ENCODE peak calls at places on chromosomes 16 and 17, in nine cellular contexts. Q is HCT116; I is RCC 7860; N is stimulated activated CD4-positive, alpha-beta T cell treated with anti-CD3 and anti-CD28 coated beads, Interleukin-1b, Interleukin-23, amount 100 ng/mL, for 1 hour; Y is lower leg skin; T is activated T-cell treated with anti-CD3 and anti-CD28 coated beads, Interleukin-2, amount 50 U/mL, for 4 hours; H is GM10248; F is body of pancreas; G is NCI-H69. W is an unnamed sample.

GRCh38 chr16:85398050-85398451 is 215.1 kb upstream of the GSE1 start:
- DNase-seq in Q (no peak), G (no peak), F (no peak), I (no peak), N (no peak), Y (peak), T (no peak), H (no peak), W (no peak)

GRCh38 chr17:81097943-81098308 is 63.0 kb downstream of the BAIAP2 start:
- DNase-seq in F (no peak), Q (peak), I (peak), G (no peak), T (no peak), H (no peak), Y (no peak), N (no peak), W (no peak)

GRCh38 chr17:74465378-74466110 is 890 bp upstream of the CD300A start:
- DNase-seq in G (no peak), Q (no peak), I (no peak), T (no peak), N (no peak), F (no peak), H (no peak), Y (no peak), W (no peak)

GRCh38 chr17:81869221-81870154 is 1.6 kb downstream of the ARHGDIA start:
- DNase-seq in Q (no peak), N (no peak), H (peak), T (no peak), Y (no peak), F (peak), I (no peak), G (no peak), W (no peak)

GRCh38 chr16:5377280-5377898 is 279.8 kb upstream of the EEF2KMT start:
- DNase-seq in T (no peak), G (no peak), F (no peak), N (no peak), I (no peak), Y (no peak), Q (no peak), H (no peak), W (no peak)

GRCh38 chr17:64147110-64148016 is 17.4 kb upstream of the ERN1 start:
- DNase-seq in H (no peak), Y (peak), T (no peak), G (no peak), N (no peak), I (peak), F (peak), Q (no peak), W (no peak)

GRCh38 chr16:29736764-29737163 is 9.0 kb downstream of the C16orf54 start:
- DNase-seq in Q (no peak), G (no peak), T (no peak), Y (no peak), N (no peak), F (no peak), I (no peak), H (no peak), W (no peak)

GRCh38 chr17:78883090-78883532 is 19.9 kb downstream of the CEP295NL start:
- DNase-seq in N (no peak), Q (peak), T (no peak), F (no peak), H (no peak), Y (peak), G (no peak), I (peak), W (peak)

GRCh38 chr17:33241390-33241789 is 51.7 kb downstream of the ASIC2 start:
- DNase-seq in F (no peak), T (no peak), I (peak), G (no peak), N (no peak), Y (no peak), H (no peak), Q (no peak), W (no peak)

GRCh38 chr16:28213396-28213795 is 1.6 kb upstream of the XPO6 start:
- DNase-seq in G (no peak), F (no peak), Y (no peak), Q (no peak), I (no peak), T (no peak), H (no peak), N (no peak), W (no peak)

GRCh38 chr17:83175551-83176271 is 96.3 kb downstream of the METRNL start:
- DNase-seq in I (no peak), T (no peak), N (no peak), Q (no peak), G (no peak), F (no peak), Y (no peak), H (no peak), W (no peak)

GRCh38 chr17:38864636-38865398 is 5.0 kb upstream of the LASP1 start:
- DNase-seq in G (peak), F (no peak), Q (no peak), Y (no peak), T (no peak), I (peak), H (no peak), N (no peak), W (no peak)

GRCh38 chr16:51374346-51374745 is 223.3 kb upstream of the SALL1 start:
- DNase-seq in N (no peak), Q (no peak), Y (no peak), F (no peak), I (peak), T (no peak), G (no peak), H (no peak), W (no peak)

GRCh38 chr17:17877548-17878358 is 41.0 kb upstream of the SREBF1 start:
- DNase-seq in Y (peak), N (no peak), T (no peak), F (peak), H (no peak), I (peak), Q (no peak), G (peak), W (peak)

GRCh38 chr17:12830692-12831363 is 41.5 kb downstream of the ARHGAP44 start:
- DNase-seq in H (no peak), G (no peak), T (no peak), I (no peak), Y (no peak), F (no peak), N (no peak), Q (no peak), W (no peak)

GRCh38 chr17:72725432-72726068 is 366.9 kb downstream of the SLC39A11 start:
- DNase-seq in N (peak), F (peak), Q (peak), Y (no peak), T (peak), G (peak), I (peak), H (peak), W (no peak)

GRCh38 chr16:31519746-31520145 is 8.0 kb upstream of the AHSP start:
- DNase-seq in T (no peak), F (no peak), Q (no peak), Y (no peak), H (no peak), G (no peak), N (no peak), I (no peak), W (no peak)

GRCh38 chr17:63279498-63280230 is 166.4 kb downstream of the CYB561 start:
- DNase-seq in N (no peak), T (no peak), I (peak), G (no peak), F (no peak), Y (no peak), Q (no peak), H (no peak), W (no peak)

GRCh38 chr17:14308965-14309879 is 8.3 kb downstream of the HS3ST3B1 start:
- DNase-seq in N (peak), I (no peak), T (peak), Q (no peak), G (peak), F (peak), Y (peak), H (peak), W (no peak)

GRCh38 chr17:75059369-75060345 is 12.6 kb downstream of the KCTD2 start:
- DNase-seq in T (no peak), Q (no peak), Y (no peak), F (no peak), N (no peak), I (peak), G (no peak), H (no peak), W (no peak)

GRCh38 chr17:78414178-78415162 is 36.0 kb downstream of the PGS1 start:
- DNase-seq in I (no peak), T (peak), G (no peak), Y (no peak), H (no peak), N (peak), Q (no peak), F (no peak), W (no peak)

GRCh38 chr17:19978803-19979202 is 1.2 kb upstream of the AKAP10 start:
- DNase-seq in N (no peak), H (no peak), I (no peak), Y (no peak), G (no peak), F (no peak), Q (no peak), T (no peak), W (no peak)

GRCh38 chr17:71764507-71764906 is 356.3 kb upstream of the SOX9 start:
- DNase-seq in T (no peak), N (no peak), Q (peak), H (no peak), G (peak), Y (no peak), I (peak), F (peak), W (no peak)

GRCh38 chr17:72861811-72862210 is 230.7 kb downstream of the SLC39A11 start:
- DNase-seq in G (no peak), T (no peak), I (no peak), H (no peak), F (no peak), Y (no peak), Q (no peak), N (no peak), W (no peak)

GRCh38 chr16:8622315-8622656 is 788 bp downstream of the METTL22 start:
- DNase-seq in G (peak), Q (no peak), F (no peak), T (no peak), I (no peak), N (no peak), Y (no peak), H (peak), W (no peak)

GRCh38 chr17:77164483-77165030 is 23.8 kb downstream of the SEC14L1 start:
- DNase-seq in T (no peak), Q (no peak), H (no peak), G (peak), Y (no peak), F (no peak), N (no peak), I (no peak), W (no peak)

GRCh38 chr16:16120044-16120381 is 103.3 kb downstream of the ABCC6 start:
- DNase-seq in N (no peak), H (no peak), Q (no peak), G (peak), I (no peak), Y (no peak), T (no peak), F (peak), W (no peak)

GRCh38 chr16:75238853-75239371 is 12.5 kb downstream of the BCAR1 start:
- DNase-seq in H (no peak), T (no peak), Y (no peak), F (peak), N (no peak), Q (no peak), I (no peak), G (peak), W (no peak)

GRCh38 chr17:20116683-20117309 is 107.6 kb downstream of the SPECC1 start:
- DNase-seq in H (peak), I (no peak), Q (peak), Y (no peak), G (peak), N (peak), T (peak), F (peak), W (no peak)

GRCh38 chr17:2814499-2815341 is 18.5 kb downstream of the RAP1GAP2 start:
- DNase-seq in T (peak), F (no peak), G (peak), Q (no peak), N (peak), I (no peak), H (peak), Y (peak), W (no peak)

GRCh38 chr16:28126684-28127620 is 63.4 kb upstream of the GSG1L start:
- DNase-seq in Y (no peak), F (no peak), N (no peak), I (no peak), H (no peak), Q (no peak), T (no peak), G (no peak), W (no peak)

GRCh38 chr16:85579883-85580607 is 33.1 kb upstream of the GSE1 start:
- DNase-seq in I (no peak), N (no peak), T (no peak), H (no peak), Q (no peak), G (no peak), Y (no peak), F (no peak), W (no peak)

GRCh38 chr17:47310186-47310733 is 13.5 kb upstream of the EFCAB13 start:
- DNase-seq in I (no peak), N (no peak), Y (peak), G (peak), T (no peak), H (no peak), F (no peak), Q (no peak), W (no peak)

GRCh38 chr16:4945560-4946502 is 8.9 kb upstream of the PPL start:
- DNase-seq in F (peak), N (no peak), Y (peak), T (no peak), Q (peak), G (peak), I (peak), H (no peak), W (no peak)

GRCh38 chr17:47810200-47810821 is 11.3 kb downstream of the OSBPL7 start:
- DNase-seq in I (peak), Q (peak), Y (peak), T (no peak), G (no peak), F (peak), N (no peak), H (peak), W (no peak)

GRCh38 chr16:27515874-27516353 is 33.8 kb downstream of the GTF3C1 start:
- DNase-seq in Q (peak), Y (no peak), F (peak), I (no peak), N (no peak), H (peak), T (no peak), G (peak), W (no peak)

GRCh38 chr17:72609501-72609900 is 483.0 kb downstream of the SLC39A11 start:
- DNase-seq in G (no peak), F (peak), T (no peak), Q (peak), Y (no peak), N (no peak), I (peak), H (no peak), W (no peak)

GRCh38 chr17:15109608-15110007 is 155.5 kb downstream of the PMP22 start:
- DNase-seq in N (no peak), I (no peak), Q (no peak), T (no peak), G (no peak), H (no peak), Y (no peak), F (no peak), W (no peak)